ENCODE peak calls at places on chromosomes 7 and 10, in five cellular contexts. K is A549, F is GM12892, I is HCT116, B is prostate gland. O is an unnamed sample.

GRCh38 chr10:6119423-6119822 is 30.6 kb downstream of the RBM17 start:
- DNase-seq in K (no peak), F (no peak), I (no peak), B (no peak), O (no peak)

GRCh38 chr10:126264089-126265018 is 123.9 kb downstream of the ADAM12 start:
- DNase-seq in K (no peak), F (no peak), I (no peak), B (no peak), O (no peak)

GRCh38 chr10:123398180-123398591 is 244.0 kb downstream of the BUB3 start:
- DNase-seq in K (no peak), F (peak; percentile 62), I (no peak), B (no peak), O (no peak)

GRCh38 chr10:14669576-14669975 is 105.1 kb downstream of the FAM107B start:
- DNase-seq in K (peak; percentile 24), F (no peak), I (no peak), B (no peak), O (no peak)

GRCh38 chr7:29194594-29195417 is at the start of gene CHN2:
- DNase-seq in K (no peak), F (peak; percentile 16), I (no peak), B (peak; percentile 43), O (no peak)

GRCh38 chr10:75431180-75432111 is at the start of gene LRMDA:
- DNase-seq in K (peak; percentile 22), F (no peak), I (no peak), B (peak; percentile 12), O (no peak)

GRCh38 chr7:155884225-155885161 is 72.2 kb upstream of the SHH start:
- DNase-seq in K (no peak), F (no peak), I (no peak), B (no peak), O (no peak)

GRCh38 chr10:49737474-49738201 is 24.5 kb downstream of the OGDHL start:
- DNase-seq in K (no peak), F (peak; percentile 16), I (no peak), B (no peak), O (no peak)

GRCh38 chr7:22859676-22860290 is 37.1 kb upstream of the TOMM7 start:
- DNase-seq in K (peak; percentile 23), F (no peak), I (no peak), B (no peak), O (no peak)
- TF ChIP-seq POLR2A in K (no peak), F (no peak), I (peak; percentile 45), B (no peak), O (no peak)

DNA sequence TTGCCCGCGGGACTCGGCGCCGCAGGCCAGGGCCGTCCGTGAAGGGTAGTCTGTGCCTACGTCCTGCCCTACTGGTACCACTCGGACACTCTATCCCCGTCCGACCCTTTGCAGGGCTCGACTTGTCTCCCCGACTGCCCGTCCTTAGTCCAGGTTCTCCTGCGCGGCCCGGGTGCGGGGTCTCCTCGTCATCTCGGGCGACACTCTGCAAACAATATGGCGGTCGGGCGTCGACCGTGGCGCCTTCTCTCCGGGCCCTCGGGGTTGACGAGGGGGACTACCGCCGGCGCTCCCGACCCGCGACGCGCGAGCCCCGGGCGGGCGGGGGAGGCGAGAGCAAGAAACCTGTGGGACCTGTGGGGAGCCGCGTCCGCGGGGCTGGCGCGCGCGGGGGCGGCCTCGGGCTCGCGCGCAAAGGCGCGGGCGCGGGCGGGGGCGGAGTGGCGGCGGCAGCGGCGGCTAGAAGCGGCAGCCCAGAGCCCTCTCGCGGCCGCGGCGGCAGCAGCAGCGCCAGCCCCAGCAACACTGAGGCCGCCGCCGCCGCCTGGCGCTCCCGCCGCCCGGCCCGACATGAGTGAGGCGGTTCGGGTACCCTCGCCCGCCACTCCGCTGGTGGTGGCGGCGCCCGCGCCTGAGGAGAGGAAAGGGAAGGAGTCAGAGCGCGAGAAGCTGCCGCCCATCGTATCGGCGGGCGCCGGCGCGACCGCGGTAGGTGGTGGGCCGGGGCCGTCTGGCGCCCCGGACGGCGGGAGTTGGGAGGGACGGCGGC is at the start of gene HECTD2:
- DNase-seq in K (peak; percentile 82), F (peak; percentile 66), I (peak; percentile 19), B (peak; percentile 75), O (peak; percentile 78)
- TF ChIP-seq POLR2A in K (peak; percentile 9), F (peak; percentile 51), I (peak; percentile 32), B (no peak), O (peak; percentile 14)

GRCh38 chr10:48383393-48383792 is 76.9 kb downstream of the MAPK8 start:
- DNase-seq in K (no peak), F (no peak), I (no peak), B (no peak), O (no peak)

GRCh38 chr10:48382982-48383381 is 76.5 kb downstream of the MAPK8 start:
- DNase-seq in K (no peak), F (no peak), I (no peak), B (no peak), O (no peak)

GRCh38 chr10:48377751-48378585 is 71.5 kb downstream of the MAPK8 start:
- DNase-seq in K (no peak), F (no peak), I (no peak), B (no peak), O (no peak)

GRCh38 chr10:48381971-48382370 is 75.5 kb downstream of the MAPK8 start:
- DNase-seq in K (no peak), F (no peak), I (no peak), B (no peak), O (no peak)

GRCh38 chr10:48378675-48379074 is 72.2 kb downstream of the MAPK8 start:
- DNase-seq in K (no peak), F (no peak), I (no peak), B (no peak), O (no peak)
- TF ChIP-seq POLR2A in K (no peak), F (no peak), I (no peak), B (no peak), O (no peak)

GRCh38 chr7:84195295-84196006 is 862 bp upstream of the SEMA3A start:
- DNase-seq in K (no peak), F (no peak), I (no peak), B (no peak), O (no peak)

GRCh38 chr7:84193787-84194186 is 802 bp downstream of the SEMA3A start:
- DNase-seq in K (no peak), F (no peak), I (no peak), B (no peak), O (no peak)

GRCh38 chr7:84196007-84196551 is 1.5 kb upstream of the SEMA3A start:
- DNase-seq in K (peak; percentile 74), F (no peak), I (no peak), B (no peak), O (no peak)

GRCh38 chr7:84191842-84192241 is 2.7 kb downstream of the SEMA3A start:
- DNase-seq in K (peak; percentile 23), F (no peak), I (no peak), B (no peak), O (no peak)

DNA sequence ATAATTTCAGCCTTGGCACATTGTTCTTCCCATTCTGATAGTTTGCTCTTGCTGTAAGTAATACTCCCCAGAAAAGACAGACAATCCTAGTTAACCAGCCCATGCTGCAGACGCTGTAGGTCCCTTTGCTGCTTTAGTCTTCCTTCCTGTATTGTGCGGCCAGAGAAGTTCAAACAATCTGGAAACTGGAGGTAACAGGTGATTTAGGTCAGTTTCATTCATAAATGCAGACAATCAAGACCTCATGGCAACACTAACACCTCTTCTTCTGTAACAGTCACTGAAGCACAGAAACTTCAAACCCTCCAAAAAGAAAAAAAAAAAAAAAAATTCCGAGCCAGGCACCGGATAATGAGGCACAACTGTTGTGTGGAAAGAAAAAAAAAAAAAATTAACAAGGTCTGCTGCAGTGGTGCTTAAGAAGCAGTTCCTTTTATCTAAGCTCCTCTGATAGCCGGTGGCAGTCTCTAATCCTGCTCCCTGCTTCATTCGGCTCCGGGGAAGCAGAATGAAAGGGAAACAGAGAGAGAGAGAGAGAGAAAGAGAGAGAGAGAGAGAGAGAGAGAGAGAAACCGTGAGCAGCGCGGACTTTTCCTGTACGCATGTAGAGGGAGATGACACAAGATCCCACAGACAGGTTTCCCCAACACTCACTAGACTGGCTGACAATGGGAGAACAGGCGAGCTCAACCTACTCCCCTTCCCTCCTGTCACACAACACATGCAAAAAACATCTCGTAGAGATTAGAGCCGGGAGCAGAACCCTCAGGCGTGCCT is at the start of gene SEMA3A:
- DNase-seq in K (peak; percentile 86), F (no peak), I (peak; percentile 48), B (peak; percentile 10), O (no peak)
- TF ChIP-seq POLR2A in K (no peak), F (no peak), I (no peak), B (no peak), O (no peak)